ENCODE peak calls at places on chromosome 19, in ten cellular contexts. H is progenitor cell of endocrine pancreas; A is AG09319; B is effector memory CD8-positive, alpha-beta T cell; Y is heart right ventricle; L is T-cell; T is activated CD8-positive, alpha-beta T cell treated with anti-CD3 and anti-CD28 coated beads, Interleukin-2, amount 10 ng/mL, durations not matched to agents 7 days and 5 days; D is iris pigment epithelial cell; F is MCF 10A; Z is choroid plexus epithelial cell. Q is an unnamed sample.

GRCh38 chr19:40671404-40671803 is 19.0 kb downstream of the NUMBL start:
- DNase-seq in B (no peak), H (no peak), T (no peak), F (no peak), D (no peak), Z (no peak), L (no peak), Y (no peak), A (no peak), Q (no peak)

GRCh38 chr19:45668342-45668871 is 386 bp downstream of the GIPR start:
- DNase-seq in A (no peak), T (peak; percentile 38), Z (no peak), H (no peak), Y (no peak), F (no peak), L (no peak), B (no peak), D (no peak), Q (no peak)

GRCh38 chr19:31348416-31349159 is 648 bp downstream of the TSHZ3 start:
- DNase-seq in Y (peak; percentile 36), Z (peak; percentile 43), L (no peak), A (no peak), D (peak; percentile 51), T (no peak), F (no peak), B (no peak), H (no peak), Q (no peak)

GRCh38 chr19:57152921-57153320 is 7.9 kb upstream of the ZIM3 start:
- DNase-seq in T (no peak), F (no peak), B (no peak), Z (no peak), D (no peak), Y (no peak), L (no peak), A (no peak), H (no peak), Q (no peak)

GRCh38 chr19:15249912-15250634 is 17.8 kb upstream of the EPHX3 start:
- DNase-seq in B (no peak), L (no peak), F (peak; percentile 92), Y (peak; percentile 75), T (no peak), Z (peak; percentile 95), D (peak; percentile 92), H (no peak), A (peak; percentile 81), Q (peak; percentile 85)

GRCh38 chr19:6648141-6648715 is 21.7 kb downstream of the TNFSF14 start:
- DNase-seq in H (no peak), L (no peak), B (no peak), Y (no peak), Z (no peak), F (no peak), D (no peak), A (no peak), T (no peak), Q (no peak)

GRCh38 chr19:41353466-41354342 is at the start of gene TGFB1:
- DNase-seq in D (peak; percentile 91), T (peak; percentile 95), H (peak; percentile 66), B (peak; percentile 93), F (peak; percentile 84), A (peak; percentile 84), L (peak; percentile 91), Z (peak; percentile 85), Y (peak; percentile 91), Q (peak; percentile 58)

GRCh38 chr19:12938536-12939291 is at the start of gene CALR:
- DNase-seq in L (no peak), A (no peak), Y (peak; percentile 47), H (no peak), D (peak; percentile 47), B (peak; percentile 41), F (no peak), Z (peak; percentile 39), T (no peak), Q (no peak)

GRCh38 chr19:50423279-50424113 is 4.8 kb downstream of the SPIB start:
- DNase-seq in B (no peak), T (no peak), D (no peak), H (no peak), Y (no peak), Z (no peak), L (no peak), F (no peak), A (no peak), Q (no peak)

GRCh38 chr19:2602391-2603181 is 99.9 kb downstream of the GNG7 start:
- DNase-seq in Z (peak; percentile 93), Y (peak; percentile 83), H (no peak), L (no peak), T (no peak), A (peak; percentile 98), F (peak; percentile 62), D (peak; percentile 89), B (no peak), Q (peak; percentile 93)

GRCh38 chr19:53966931-53967330 is 4.2 kb downstream of the CACNG8 start:
- DNase-seq in A (no peak), Z (no peak), L (no peak), D (no peak), H (no peak), Y (no peak), B (no peak), F (no peak), T (no peak), Q (no peak)

GRCh38 chr19:33385956-33386355 is 12.4 kb downstream of the CEBPG start:
- DNase-seq in H (no peak), F (no peak), Z (no peak), D (no peak), T (no peak), L (no peak), B (no peak), A (no peak), Y (peak; percentile 60), Q (no peak)

GRCh38 chr19:632228-633067 is 889 bp downstream of the POLRMT start:
- DNase-seq in T (peak; percentile 63), H (no peak), Y (no peak), Z (peak; percentile 76), L (no peak), F (peak; percentile 66), B (no peak), D (peak; percentile 69), A (no peak), Q (no peak)

GRCh38 chr19:808176-808741 is 11.0 kb downstream of the PTBP1 start:
- DNase-seq in Y (no peak), A (no peak), Z (no peak), T (no peak), D (no peak), L (no peak), F (no peak), B (no peak), H (no peak), Q (no peak)

GRCh38 chr19:49188626-49189200 is 31.1 kb downstream of the TRPM4 start:
- DNase-seq in T (no peak), Y (no peak), F (no peak), B (no peak), Z (no peak), A (no peak), D (no peak), H (no peak), L (no peak), Q (no peak)